ENCODE peak calls at places on chromosomes 1 and 21, in eight cellular contexts. B is heart left ventricle, J is IMR-90, O is ovary, M is foreskin fibroblast, K is right atrium auricular region, V is AG09309, Y is keratinocyte. Z is an unnamed sample.

GRCh38 chr1:100142343-100142742 is 9.4 kb downstream of the TRMT13 start:
- DNase-seq in J (no peak), Y (no peak), M (no peak), K (no peak), V (no peak), O (no peak), B (no peak), Z (no peak)

GRCh38 chr1:150813028-150813707 is 5.1 kb upstream of the CTSK start:
- DNase-seq in M (peak; percentile 69), O (peak; percentile 61), J (peak; percentile 77), V (no peak), Y (no peak), K (peak; percentile 66), B (peak; percentile 47), Z (no peak)

GRCh38 chr1:202567747-202568146 is 142.5 kb downstream of the SYT2 start:
- DNase-seq in V (no peak), O (no peak), J (no peak), B (no peak), Y (no peak), K (no peak), M (no peak), Z (no peak)

GRCh38 chr1:48793863-48794262 is 17.2 kb upstream of the BEND5 start:
- DNase-seq in Y (no peak), V (no peak), K (no peak), B (no peak), J (no peak), M (no peak), O (no peak), Z (no peak)

GRCh38 chr1:6234502-6235295 is 1.1 kb downstream of the ICMT start:
- DNase-seq in M (peak; percentile 18), V (no peak), J (peak; percentile 45), K (no peak), B (no peak), O (no peak), Y (no peak), Z (no peak)

GRCh38 chr1:68228833-68229232 is 3.5 kb downstream of the WLS start:
- DNase-seq in J (peak; percentile 41), K (no peak), V (no peak), O (no peak), M (no peak), B (no peak), Y (no peak), Z (no peak)

GRCh38 chr1:162561616-162562451 is at the start of gene UAP1:
- DNase-seq in M (no peak), O (no peak), V (no peak), K (no peak), J (no peak), Y (no peak), B (peak; percentile 50), Z (no peak)

GRCh38 chr1:18913065-18913502 is 10.7 kb upstream of the ALDH4A1 start:
- DNase-seq in J (peak; percentile 82), Y (no peak), O (peak; percentile 80), V (no peak), M (peak; percentile 81), B (peak; percentile 86), K (peak; percentile 94), Z (no peak)

GRCh38 chr1:26126321-26127084 is 14.9 kb downstream of the PDIK1L start:
- DNase-seq in J (peak; percentile 26), K (no peak), M (no peak), B (no peak), V (no peak), O (no peak), Y (no peak), Z (no peak)

GRCh38 chr21:39386194-39386593 is 37.3 kb upstream of the HMGN1 start:
- DNase-seq in J (no peak), O (peak; percentile 63), K (no peak), Y (no peak), B (peak; percentile 58), M (no peak), V (no peak), Z (no peak)

GRCh38 chr1:18946550-18947381 is 9.7 kb downstream of the IFFO2 start:
- DNase-seq in K (no peak), M (no peak), O (no peak), V (no peak), B (no peak), J (no peak), Y (no peak), Z (no peak)

GRCh38 chr1:157107702-157108101 is 8.1 kb upstream of the ETV3L start:
- DNase-seq in K (no peak), Y (no peak), M (no peak), V (no peak), O (no peak), J (no peak), B (no peak), Z (no peak)

GRCh38 chr1:897176-897575 is 26.5 kb upstream of the SAMD11 start:
- DNase-seq in K (peak; percentile 34), B (no peak), Y (no peak), M (no peak), V (no peak), O (no peak), J (no peak), Z (no peak)

DNA sequence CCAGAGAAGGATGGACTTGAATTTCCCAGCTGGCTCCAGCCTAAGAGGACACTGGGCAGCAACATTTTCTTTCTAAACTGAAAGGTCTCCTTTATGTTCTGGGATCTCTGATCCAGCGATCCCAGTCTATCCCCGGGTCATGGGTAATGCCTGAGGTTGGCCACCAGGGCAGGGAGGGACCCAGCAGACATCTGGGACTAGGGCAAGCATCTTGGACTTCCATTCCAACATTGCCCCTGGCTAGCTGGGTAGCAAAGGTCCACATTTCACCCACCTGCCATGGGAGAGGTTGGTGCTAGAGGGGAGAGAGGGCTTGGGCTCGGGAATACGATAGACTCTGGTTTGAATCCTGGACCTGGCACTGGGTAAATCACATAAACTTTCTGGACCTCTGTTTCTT is 84.6 kb downstream of the LRRN2 start:
- DNase-seq in K (no peak), Y (no peak), B (no peak), M (no peak), J (no peak), O (no peak), V (no peak), Z (no peak)
- TF ChIP-seq CTCF in K (no peak), Y (peak; percentile 14), B (no peak), M (no peak), J (no peak), O (no peak), V (no peak), Z (peak; percentile 33)

DNA sequence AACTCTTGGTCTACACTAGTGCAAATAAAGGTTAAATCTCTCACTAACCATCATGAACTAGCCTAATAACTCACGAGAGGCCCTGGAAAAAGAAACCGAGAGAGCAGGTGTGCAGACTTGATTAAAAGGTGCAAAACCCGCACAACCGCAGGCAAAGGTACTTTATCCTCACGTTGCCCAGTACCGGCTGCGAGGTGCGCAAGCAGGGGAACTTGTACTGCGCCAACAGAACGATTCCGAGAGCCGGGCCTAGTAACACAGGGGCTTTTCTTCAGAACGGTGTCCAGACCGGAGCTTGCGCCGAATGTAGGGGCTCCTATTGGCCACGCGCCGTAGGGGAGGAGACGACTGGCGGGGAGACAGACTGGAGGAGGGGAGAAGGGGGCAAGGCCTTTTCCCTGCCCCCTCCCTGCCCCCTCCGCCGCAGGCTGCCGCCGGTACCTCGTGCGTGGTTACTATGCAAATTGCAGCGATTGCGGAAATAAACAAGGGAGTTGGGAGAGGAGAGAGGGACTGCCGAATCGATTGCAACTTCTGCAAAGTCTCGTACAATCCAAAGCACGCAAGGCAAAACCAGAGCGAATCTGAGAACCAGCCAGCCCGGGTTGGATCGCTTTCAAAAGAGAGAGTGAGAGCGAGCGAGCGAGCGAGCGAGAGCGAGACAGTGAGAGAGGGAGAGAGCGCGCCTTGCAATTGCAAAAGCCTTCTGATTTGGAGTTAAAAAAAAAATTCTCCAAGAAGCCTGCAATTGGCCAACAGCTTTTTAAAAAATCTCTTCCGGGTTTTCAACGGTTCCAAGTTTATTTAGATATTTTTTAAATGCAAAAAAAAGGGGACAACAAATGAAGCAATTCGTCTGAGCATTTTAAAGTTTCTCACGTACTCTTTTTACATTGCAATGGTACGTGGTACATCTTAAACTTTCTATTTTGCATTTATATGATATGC is 5.4 kb upstream of the NFIA start:
- DNase-seq in M (peak; percentile 73), O (peak; percentile 91), K (peak; percentile 85), B (peak; percentile 87), Y (no peak), V (peak; percentile 45), J (peak; percentile 76), Z (peak; percentile 84)
- H3K4me3 ChIP-seq in M (peak overlapping the region; percentile 68), O (peak overlapping the region; percentile 46), K (peak overlapping the region; percentile 67), B (peak overlapping the region; percentile 81), Y (peak overlapping the region; percentile 47), V (peak overlapping the region; percentile 73), J (peak overlapping the region; percentile 82), Z (peak overlapping the region; percentile 81)

GRCh38 chr1:22862752-22863151 is 109.9 kb downstream of the LACTBL1 start:
- DNase-seq in Y (no peak), B (no peak), V (no peak), J (no peak), K (no peak), O (no peak), M (no peak), Z (no peak)

GRCh38 chr1:22861764-22862440 is 110.8 kb downstream of the LACTBL1 start:
- DNase-seq in V (peak; percentile 31), M (peak; percentile 61), B (no peak), O (peak; percentile 55), K (peak; percentile 65), J (peak; percentile 80), Y (no peak), Z (no peak)

GRCh38 chr1:22860883-22861385 is 111.7 kb downstream of the LACTBL1 start:
- DNase-seq in J (no peak), O (no peak), B (no peak), Y (no peak), M (no peak), V (no peak), K (no peak), Z (no peak)

GRCh38 chr1:22857661-22858060 is 115.0 kb downstream of the LACTBL1 start:
- DNase-seq in V (no peak), K (no peak), O (no peak), M (no peak), B (no peak), Y (no peak), J (no peak), Z (no peak)

DNA sequence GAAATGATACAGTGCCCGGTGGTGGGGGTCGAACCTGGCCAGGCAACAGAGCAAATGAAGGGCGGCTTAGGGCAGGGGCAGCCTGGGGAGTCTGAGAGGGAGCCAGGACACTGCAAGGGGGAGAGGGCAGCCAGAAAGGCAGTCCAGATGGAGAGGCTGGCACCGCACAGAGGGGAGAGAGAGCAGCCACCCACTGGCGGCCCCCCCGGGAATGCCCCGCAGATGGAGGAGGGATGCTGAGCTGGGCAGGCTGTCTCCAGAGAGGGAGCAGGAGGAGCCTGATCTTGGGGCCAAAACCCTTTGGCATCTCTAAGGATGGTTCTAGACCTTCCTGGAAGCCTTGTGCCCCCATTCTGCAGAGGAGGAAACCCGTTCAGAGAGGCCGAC is 112.3 kb downstream of the LACTBL1 start:
- DNase-seq in Y (no peak), J (no peak), O (no peak), V (no peak), B (no peak), M (no peak), K (no peak), Z (no peak)
- TF ChIP-seq CTCF in Y (no peak), J (no peak), O (no peak), V (no peak), B (no peak), M (no peak), K (no peak), Z (no peak)

DNA sequence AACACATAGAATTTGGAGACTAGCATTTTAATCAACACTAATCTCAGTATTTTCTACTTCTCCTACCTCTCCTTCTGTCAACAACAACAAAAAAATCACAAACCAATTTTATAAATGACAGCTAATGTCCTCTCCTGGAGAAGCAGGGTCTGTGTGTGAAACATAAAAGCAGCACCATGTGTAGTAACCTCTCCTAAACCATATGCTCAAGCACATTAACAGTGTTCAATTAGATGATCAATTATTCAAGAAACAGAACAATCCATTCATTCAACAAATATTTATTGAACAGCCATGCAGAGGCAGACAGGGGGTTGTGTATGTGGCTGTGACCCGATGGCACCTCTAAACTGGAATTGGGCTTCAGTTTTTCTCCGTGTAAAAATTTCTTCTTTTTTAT is 482 bp upstream of the FMN2 start:
- DNase-seq in O (no peak), J (no peak), Y (no peak), K (no peak), M (no peak), B (no peak), V (no peak), Z (no peak)
- H3K4me3 ChIP-seq in O (no peak overlapping the region), J (peak overlapping the region; percentile 89), Y (no peak overlapping the region), K (no peak overlapping the region), M (peak overlapping the region; percentile 78), B (no peak overlapping the region), V (peak overlapping the region; percentile 39), Z (peak overlapping the region; percentile 55)

Z was measured in retinal pigment epithelial cell.